ENCODE peak calls at places on chromosomes 13 and 19, in seven cellular contexts. One of them, this sample, is unnamed.

GRCh38 chr19:11473725-11474124 is 7.1 kb downstream of the ELAVL3 start:
- DNase-seq in uterus: no peak
- DNase-seq in GM06990: no peak
- DNase-seq in stimulated activated CD4-positive, alpha-beta T cell treated with anti-CD3 and anti-CD28 coated beads, Interleukin-2, amount 100 ng/mL, for 48 hours: no peak
- DNase-seq in activated gamma-delta T cell treated with anti-CD3 and anti-CD28 coated beads, Interleukin-2, amount 50 U/mL, for 16 hours: no peak
- DNase-seq in Right ventricle myocardium superior: no peak
- DNase-seq in T-cell: no peak
- DNase-seq in this sample: no peak

GRCh38 chr13:36862002-36862706 is 43.1 kb downstream of the RFXAP start:
- DNase-seq in uterus: no peak
- DNase-seq in GM06990: no peak
- DNase-seq in stimulated activated CD4-positive, alpha-beta T cell treated with anti-CD3 and anti-CD28 coated beads, Interleukin-2, amount 100 ng/mL, for 48 hours: no peak
- DNase-seq in activated gamma-delta T cell treated with anti-CD3 and anti-CD28 coated beads, Interleukin-2, amount 50 U/mL, for 16 hours: no peak
- DNase-seq in Right ventricle myocardium superior: no peak
- DNase-seq in T-cell: no peak
- DNase-seq in this sample: no peak

GRCh38 chr19:40605201-40605971 is 4.2 kb downstream of the LTBP4 start:
- DNase-seq in uterus: peak
- DNase-seq in GM06990: peak
- DNase-seq in stimulated activated CD4-positive, alpha-beta T cell treated with anti-CD3 and anti-CD28 coated beads, Interleukin-2, amount 100 ng/mL, for 48 hours: peak
- DNase-seq in activated gamma-delta T cell treated with anti-CD3 and anti-CD28 coated beads, Interleukin-2, amount 50 U/mL, for 16 hours: peak
- DNase-seq in Right ventricle myocardium superior: peak
- DNase-seq in T-cell: peak
- DNase-seq in this sample: peak

GRCh38 chr13:38417727-38418126 is 68.1 kb downstream of the UFM1 start:
- DNase-seq in uterus: no peak
- DNase-seq in GM06990: no peak
- DNase-seq in stimulated activated CD4-positive, alpha-beta T cell treated with anti-CD3 and anti-CD28 coated beads, Interleukin-2, amount 100 ng/mL, for 48 hours: no peak
- DNase-seq in activated gamma-delta T cell treated with anti-CD3 and anti-CD28 coated beads, Interleukin-2, amount 50 U/mL, for 16 hours: no peak
- DNase-seq in Right ventricle myocardium superior: no peak
- DNase-seq in T-cell: no peak
- DNase-seq in this sample: peak

GRCh38 chr19:18735752-18736151 is 52.3 kb downstream of the CRTC1 start:
- DNase-seq in uterus: no peak
- DNase-seq in GM06990: no peak
- DNase-seq in stimulated activated CD4-positive, alpha-beta T cell treated with anti-CD3 and anti-CD28 coated beads, Interleukin-2, amount 100 ng/mL, for 48 hours: no peak
- DNase-seq in activated gamma-delta T cell treated with anti-CD3 and anti-CD28 coated beads, Interleukin-2, amount 50 U/mL, for 16 hours: no peak
- DNase-seq in Right ventricle myocardium superior: no peak
- DNase-seq in T-cell: no peak
- DNase-seq in this sample: no peak

GRCh38 chr13:51632643-51633357 is 48.5 kb downstream of the WDFY2 start:
- DNase-seq in uterus: no peak
- DNase-seq in GM06990: no peak
- DNase-seq in stimulated activated CD4-positive, alpha-beta T cell treated with anti-CD3 and anti-CD28 coated beads, Interleukin-2, amount 100 ng/mL, for 48 hours: no peak
- DNase-seq in activated gamma-delta T cell treated with anti-CD3 and anti-CD28 coated beads, Interleukin-2, amount 50 U/mL, for 16 hours: no peak
- DNase-seq in Right ventricle myocardium superior: no peak
- DNase-seq in T-cell: no peak
- DNase-seq in this sample: no peak

GRCh38 chr13:106753241-106753640 is 185.3 kb upstream of the ARGLU1 start:
- DNase-seq in uterus: peak
- DNase-seq in GM06990: no peak
- DNase-seq in stimulated activated CD4-positive, alpha-beta T cell treated with anti-CD3 and anti-CD28 coated beads, Interleukin-2, amount 100 ng/mL, for 48 hours: no peak
- DNase-seq in activated gamma-delta T cell treated with anti-CD3 and anti-CD28 coated beads, Interleukin-2, amount 50 U/mL, for 16 hours: no peak
- DNase-seq in Right ventricle myocardium superior: no peak
- DNase-seq in T-cell: no peak
- DNase-seq in this sample: no peak

GRCh38 chr19:46579286-46579944 is 21.7 kb upstream of the CALM3 start:
- DNase-seq in uterus: no peak
- DNase-seq in GM06990: no peak
- DNase-seq in stimulated activated CD4-positive, alpha-beta T cell treated with anti-CD3 and anti-CD28 coated beads, Interleukin-2, amount 100 ng/mL, for 48 hours: peak
- DNase-seq in activated gamma-delta T cell treated with anti-CD3 and anti-CD28 coated beads, Interleukin-2, amount 50 U/mL, for 16 hours: no peak
- DNase-seq in Right ventricle myocardium superior: no peak
- DNase-seq in T-cell: peak
- DNase-seq in this sample: peak

GRCh38 chr13:46905249-46905648 is 8.4 kb upstream of the HTR2A start:
- DNase-seq in uterus: no peak
- DNase-seq in GM06990: no peak
- DNase-seq in stimulated activated CD4-positive, alpha-beta T cell treated with anti-CD3 and anti-CD28 coated beads, Interleukin-2, amount 100 ng/mL, for 48 hours: no peak
- DNase-seq in activated gamma-delta T cell treated with anti-CD3 and anti-CD28 coated beads, Interleukin-2, amount 50 U/mL, for 16 hours: no peak
- DNase-seq in Right ventricle myocardium superior: no peak
- DNase-seq in T-cell: no peak
- DNase-seq in this sample: no peak

GRCh38 chr19:55452381-55453325 is 8.8 kb downstream of the ISOC2 start:
- DNase-seq in uterus: peak
- DNase-seq in GM06990: peak
- DNase-seq in stimulated activated CD4-positive, alpha-beta T cell treated with anti-CD3 and anti-CD28 coated beads, Interleukin-2, amount 100 ng/mL, for 48 hours: peak
- DNase-seq in activated gamma-delta T cell treated with anti-CD3 and anti-CD28 coated beads, Interleukin-2, amount 50 U/mL, for 16 hours: no peak
- DNase-seq in Right ventricle myocardium superior: peak
- DNase-seq in T-cell: no peak
- DNase-seq in this sample: peak

GRCh38 chr13:40121711-40122110 is 466.2 kb downstream of the COG6 start:
- DNase-seq in uterus: no peak
- DNase-seq in GM06990: no peak
- DNase-seq in stimulated activated CD4-positive, alpha-beta T cell treated with anti-CD3 and anti-CD28 coated beads, Interleukin-2, amount 100 ng/mL, for 48 hours: no peak
- DNase-seq in activated gamma-delta T cell treated with anti-CD3 and anti-CD28 coated beads, Interleukin-2, amount 50 U/mL, for 16 hours: no peak
- DNase-seq in Right ventricle myocardium superior: no peak
- DNase-seq in T-cell: no peak
- DNase-seq in this sample: no peak

GRCh38 chr13:108960006-108960405 is 330.6 kb downstream of the MYO16 start:
- DNase-seq in uterus: no peak
- DNase-seq in GM06990: no peak
- DNase-seq in stimulated activated CD4-positive, alpha-beta T cell treated with anti-CD3 and anti-CD28 coated beads, Interleukin-2, amount 100 ng/mL, for 48 hours: no peak
- DNase-seq in activated gamma-delta T cell treated with anti-CD3 and anti-CD28 coated beads, Interleukin-2, amount 50 U/mL, for 16 hours: no peak
- DNase-seq in Right ventricle myocardium superior: no peak
- DNase-seq in T-cell: no peak
- DNase-seq in this sample: no peak

GRCh38 chr13:32585625-32586021 is 629 bp upstream of the PDS5B start:
- DNase-seq in uterus: peak
- DNase-seq in GM06990: peak
- DNase-seq in stimulated activated CD4-positive, alpha-beta T cell treated with anti-CD3 and anti-CD28 coated beads, Interleukin-2, amount 100 ng/mL, for 48 hours: peak
- DNase-seq in activated gamma-delta T cell treated with anti-CD3 and anti-CD28 coated beads, Interleukin-2, amount 50 U/mL, for 16 hours: no peak
- DNase-seq in Right ventricle myocardium superior: no peak
- DNase-seq in T-cell: no peak
- DNase-seq in this sample: no peak

GRCh38 chr13:99731747-99732146 is 230.5 kb downstream of the TM9SF2 start:
- DNase-seq in uterus: no peak
- DNase-seq in GM06990: no peak
- DNase-seq in stimulated activated CD4-positive, alpha-beta T cell treated with anti-CD3 and anti-CD28 coated beads, Interleukin-2, amount 100 ng/mL, for 48 hours: no peak
- DNase-seq in activated gamma-delta T cell treated with anti-CD3 and anti-CD28 coated beads, Interleukin-2, amount 50 U/mL, for 16 hours: no peak
- DNase-seq in Right ventricle myocardium superior: no peak
- DNase-seq in T-cell: no peak
- DNase-seq in this sample: no peak

GRCh38 chr13:106033634-106034033 is 501.8 kb downstream of the EFNB2 start:
- DNase-seq in uterus: no peak
- DNase-seq in GM06990: no peak
- DNase-seq in stimulated activated CD4-positive, alpha-beta T cell treated with anti-CD3 and anti-CD28 coated beads, Interleukin-2, amount 100 ng/mL, for 48 hours: no peak
- DNase-seq in activated gamma-delta T cell treated with anti-CD3 and anti-CD28 coated beads, Interleukin-2, amount 50 U/mL, for 16 hours: no peak
- DNase-seq in Right ventricle myocardium superior: no peak
- DNase-seq in T-cell: no peak
- DNase-seq in this sample: peak

GRCh38 chr19:39498262-39499081 is at the start of gene DLL3:
- DNase-seq in uterus: no peak
- DNase-seq in GM06990: no peak
- DNase-seq in stimulated activated CD4-positive, alpha-beta T cell treated with anti-CD3 and anti-CD28 coated beads, Interleukin-2, amount 100 ng/mL, for 48 hours: no peak
- DNase-seq in activated gamma-delta T cell treated with anti-CD3 and anti-CD28 coated beads, Interleukin-2, amount 50 U/mL, for 16 hours: no peak
- DNase-seq in Right ventricle myocardium superior: no peak
- DNase-seq in T-cell: no peak
- DNase-seq in this sample: no peak

GRCh38 chr19:39133431-39134270 is 8.1 kb downstream of the PAK4 start:
- DNase-seq in uterus: no peak
- DNase-seq in GM06990: no peak
- DNase-seq in stimulated activated CD4-positive, alpha-beta T cell treated with anti-CD3 and anti-CD28 coated beads, Interleukin-2, amount 100 ng/mL, for 48 hours: no peak
- DNase-seq in activated gamma-delta T cell treated with anti-CD3 and anti-CD28 coated beads, Interleukin-2, amount 50 U/mL, for 16 hours: no peak
- DNase-seq in Right ventricle myocardium superior: no peak
- DNase-seq in T-cell: no peak
- DNase-seq in this sample: no peak

GRCh38 chr13:114015608-114016295 is 41.9 kb upstream of the C13orf46 start:
- DNase-seq in uterus: no peak
- DNase-seq in GM06990: no peak
- DNase-seq in stimulated activated CD4-positive, alpha-beta T cell treated with anti-CD3 and anti-CD28 coated beads, Interleukin-2, amount 100 ng/mL, for 48 hours: no peak
- DNase-seq in activated gamma-delta T cell treated with anti-CD3 and anti-CD28 coated beads, Interleukin-2, amount 50 U/mL, for 16 hours: no peak
- DNase-seq in Right ventricle myocardium superior: peak
- DNase-seq in T-cell: no peak
- DNase-seq in this sample: no peak

GRCh38 chr19:43664008-43664407 is 6.0 kb downstream of the PLAUR start:
- DNase-seq in uterus: no peak
- DNase-seq in GM06990: no peak
- DNase-seq in stimulated activated CD4-positive, alpha-beta T cell treated with anti-CD3 and anti-CD28 coated beads, Interleukin-2, amount 100 ng/mL, for 48 hours: no peak
- DNase-seq in activated gamma-delta T cell treated with anti-CD3 and anti-CD28 coated beads, Interleukin-2, amount 50 U/mL, for 16 hours: no peak
- DNase-seq in Right ventricle myocardium superior: no peak
- DNase-seq in T-cell: no peak
- DNase-seq in this sample: no peak

GRCh38 chr19:29143183-29143582 is 69.8 kb downstream of the UQCRFS1 start:
- DNase-seq in uterus: no peak
- DNase-seq in GM06990: no peak
- DNase-seq in stimulated activated CD4-positive, alpha-beta T cell treated with anti-CD3 and anti-CD28 coated beads, Interleukin-2, amount 100 ng/mL, for 48 hours: no peak
- DNase-seq in activated gamma-delta T cell treated with anti-CD3 and anti-CD28 coated beads, Interleukin-2, amount 50 U/mL, for 16 hours: no peak
- DNase-seq in Right ventricle myocardium superior: no peak
- DNase-seq in T-cell: no peak
- DNase-seq in this sample: no peak

GRCh38 chr13:113630296-113630695 is 27.7 kb downstream of the ATP4B start:
- DNase-seq in uterus: no peak
- DNase-seq in GM06990: no peak
- DNase-seq in stimulated activated CD4-positive, alpha-beta T cell treated with anti-CD3 and anti-CD28 coated beads, Interleukin-2, amount 100 ng/mL, for 48 hours: no peak
- DNase-seq in activated gamma-delta T cell treated with anti-CD3 and anti-CD28 coated beads, Interleukin-2, amount 50 U/mL, for 16 hours: no peak
- DNase-seq in Right ventricle myocardium superior: no peak
- DNase-seq in T-cell: no peak
- DNase-seq in this sample: no peak

GRCh38 chr19:35011737-35012682 is 11.9 kb downstream of the GRAMD1A start:
- DNase-seq in uterus: no peak
- DNase-seq in GM06990: no peak
- DNase-seq in stimulated activated CD4-positive, alpha-beta T cell treated with anti-CD3 and anti-CD28 coated beads, Interleukin-2, amount 100 ng/mL, for 48 hours: no peak
- DNase-seq in activated gamma-delta T cell treated with anti-CD3 and anti-CD28 coated beads, Interleukin-2, amount 50 U/mL, for 16 hours: peak
- DNase-seq in Right ventricle myocardium superior: no peak
- DNase-seq in T-cell: no peak
- DNase-seq in this sample: no peak

GRCh38 chr19:46603195-46603637 is 2.1 kb downstream of the CALM3 start:
- DNase-seq in uterus: no peak
- DNase-seq in GM06990: no peak
- DNase-seq in stimulated activated CD4-positive, alpha-beta T cell treated with anti-CD3 and anti-CD28 coated beads, Interleukin-2, amount 100 ng/mL, for 48 hours: no peak
- DNase-seq in activated gamma-delta T cell treated with anti-CD3 and anti-CD28 coated beads, Interleukin-2, amount 50 U/mL, for 16 hours: no peak
- DNase-seq in Right ventricle myocardium superior: peak
- DNase-seq in T-cell: no peak
- DNase-seq in this sample: no peak

GRCh38 chr13:112194167-112194530 is 127.2 kb downstream of the SOX1 start:
- DNase-seq in uterus: no peak
- DNase-seq in GM06990: no peak
- DNase-seq in stimulated activated CD4-positive, alpha-beta T cell treated with anti-CD3 and anti-CD28 coated beads, Interleukin-2, amount 100 ng/mL, for 48 hours: no peak
- DNase-seq in activated gamma-delta T cell treated with anti-CD3 and anti-CD28 coated beads, Interleukin-2, amount 50 U/mL, for 16 hours: no peak
- DNase-seq in Right ventricle myocardium superior: no peak
- DNase-seq in T-cell: no peak
- DNase-seq in this sample: no peak

GRCh38 chr19:18596752-18597157 is 8.2 kb downstream of the REX1BD start:
- DNase-seq in uterus: peak
- DNase-seq in GM06990: no peak
- DNase-seq in stimulated activated CD4-positive, alpha-beta T cell treated with anti-CD3 and anti-CD28 coated beads, Interleukin-2, amount 100 ng/mL, for 48 hours: no peak
- DNase-seq in activated gamma-delta T cell treated with anti-CD3 and anti-CD28 coated beads, Interleukin-2, amount 50 U/mL, for 16 hours: no peak
- DNase-seq in Right ventricle myocardium superior: peak
- DNase-seq in T-cell: no peak
- DNase-seq in this sample: peak

GRCh38 chr19:6047741-6048231 is 62.5 kb downstream of the RFX2 start:
- DNase-seq in uterus: no peak
- DNase-seq in GM06990: no peak
- DNase-seq in stimulated activated CD4-positive, alpha-beta T cell treated with anti-CD3 and anti-CD28 coated beads, Interleukin-2, amount 100 ng/mL, for 48 hours: no peak
- DNase-seq in activated gamma-delta T cell treated with anti-CD3 and anti-CD28 coated beads, Interleukin-2, amount 50 U/mL, for 16 hours: no peak
- DNase-seq in Right ventricle myocardium superior: no peak
- DNase-seq in T-cell: no peak
- DNase-seq in this sample: no peak